ENCODE peak calls at places on chromosomes 11 and 22, in five cellular contexts. J is neuronal stem cell, Z is H9, T is IMR-90, D is mesenchymal stem cell. S is an unnamed sample.
A peak's percentile ranks its signal among the peaks of the same experiment; 100 is the strongest.

GRCh38 chr22:29030016-29030617 is 31.5 kb downstream of the C22orf31 start:
- DNase-seq in Z (no peak), J (peak; percentile 8), T (no peak), D (peak; percentile 43), S (peak; percentile 91)

GRCh38 chr11:64447717-64448598 is 89.0 kb downstream of the RPS6KA4 start:
- DNase-seq in J (no peak), D (peak; percentile 57), Z (peak; percentile 8), T (peak; percentile 7), S (peak; percentile 15)

GRCh38 chr22:19820880-19821522 is 33.7 kb downstream of the GNB1L start:
- DNase-seq in T (no peak), Z (peak; percentile 39), D (no peak), J (no peak), S (no peak)

GRCh38 chr11:66318576-66318970 is 1.7 kb upstream of the CD248 start:
- DNase-seq in D (no peak), J (no peak), Z (no peak), T (no peak), S (no peak)

GRCh38 chr11:18775492-18776292 is 15.9 kb downstream of the PTPN5 start:
- DNase-seq in Z (peak; percentile 82), J (peak; percentile 75), D (peak; percentile 44), T (peak; percentile 31), S (peak; percentile 79)

GRCh38 chr11:6096417-6096816 is 11.1 kb upstream of the OR56B4 start:
- DNase-seq in D (peak; percentile 59), J (no peak), Z (no peak), T (peak; percentile 11), S (no peak)

GRCh38 chr22:46931414-46931813 is 169.0 kb downstream of the TBC1D22A start:
- DNase-seq in D (peak; percentile 35), J (no peak), Z (no peak), T (no peak), S (peak; percentile 59)

GRCh38 chr11:117945047-117945820 is 16.0 kb upstream of the TMPRSS13 start:
- DNase-seq in J (no peak), T (no peak), Z (no peak), D (no peak), S (peak; percentile 53)

GRCh38 chr11:78350646-78351165 is 66.9 kb downstream of the GAB2 start:
- DNase-seq in T (peak; percentile 47), J (no peak), D (peak; percentile 47), Z (no peak), S (no peak)

GRCh38 chr11:78349614-78350013 is 68.0 kb downstream of the GAB2 start:
- DNase-seq in J (no peak), Z (no peak), T (peak; percentile 31), D (no peak), S (no peak)

GRCh38 chr11:78351979-78352731 is 65.5 kb downstream of the GAB2 start:
- DNase-seq in T (no peak), J (no peak), D (peak; percentile 56), Z (no peak), S (peak; percentile 96)

GRCh38 chr11:78350101-78350645 is 67.4 kb downstream of the GAB2 start:
- DNase-seq in D (peak; percentile 52), T (peak; percentile 55), J (no peak), Z (no peak), S (peak; percentile 64)

DNA sequence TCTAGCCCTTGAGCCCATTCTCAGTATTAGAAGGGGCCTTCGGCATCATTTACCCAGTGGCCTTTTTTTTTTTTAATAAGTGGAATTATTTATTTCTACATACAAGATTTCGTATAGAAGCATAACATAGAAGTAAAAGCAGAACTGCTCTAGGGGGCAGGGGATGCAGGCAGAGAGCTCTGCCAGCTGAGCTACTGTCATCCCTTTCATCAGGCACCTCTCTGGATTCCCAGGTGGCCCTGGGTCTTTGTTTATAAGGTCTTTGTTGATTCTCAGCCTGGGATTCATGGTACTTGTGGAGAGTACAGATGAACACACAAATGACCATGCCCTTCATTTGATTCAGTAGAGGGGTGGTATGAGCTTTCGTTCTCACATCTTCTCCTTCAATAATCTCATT is 66.4 kb downstream of the GAB2 start:
- DNase-seq in J (no peak), D (no peak), T (no peak), Z (no peak), S (no peak)
- H2BK120ac ChIP-seq in J (no peak overlapping the region), D (peak overlapping the region; percentile 79), T (peak overlapping the region; percentile 3), Z (no peak overlapping the region), S (peak overlapping the region; percentile 94)

DNA sequence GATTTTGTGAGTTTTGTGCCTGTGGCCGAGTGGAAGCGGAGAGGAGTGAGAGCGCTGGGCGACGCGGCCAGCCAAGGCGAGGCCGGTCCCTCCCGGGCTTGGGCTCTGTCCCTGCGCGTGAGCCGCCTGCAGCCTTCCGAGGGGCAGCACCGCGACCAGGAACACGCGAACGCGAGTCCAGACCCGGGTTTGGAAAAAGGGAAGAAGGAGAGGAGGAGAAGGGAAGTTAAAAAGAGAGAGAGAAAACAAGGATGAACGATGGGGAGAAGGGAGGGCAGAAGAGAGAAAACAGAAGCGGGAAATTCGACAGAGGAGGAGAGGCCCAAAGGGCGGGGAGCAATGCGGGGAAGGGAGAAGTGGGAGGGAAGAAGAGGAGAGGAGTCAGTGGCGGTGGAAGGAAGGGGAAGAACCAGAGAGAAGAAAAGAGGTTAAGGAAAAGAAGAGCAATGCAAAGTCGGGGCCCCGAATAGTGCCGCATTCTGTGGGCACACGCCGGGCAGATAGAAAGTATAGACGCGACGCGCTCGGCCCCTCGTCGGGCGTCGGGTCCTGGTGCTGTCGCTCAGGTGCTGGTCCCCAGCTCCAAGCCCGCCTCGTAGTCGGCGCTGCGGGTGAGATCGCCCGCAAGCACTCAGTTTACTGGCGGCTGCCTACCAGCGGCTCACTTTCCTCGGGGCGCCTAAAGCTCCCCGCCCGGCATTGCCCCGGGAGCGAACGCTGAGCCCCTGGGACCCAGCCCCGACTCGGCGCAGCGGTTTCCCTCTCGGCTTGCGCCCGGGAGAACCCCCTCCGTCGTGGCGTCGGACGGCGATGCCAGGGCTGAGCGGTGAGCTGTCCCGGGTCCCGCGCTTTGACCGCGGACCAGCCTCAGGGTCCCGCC is 2.8 kb upstream of the BARX2 start:
- DNase-seq in J (peak; percentile 31), D (peak; percentile 6), T (no peak), Z (peak; percentile 61), S (peak; percentile 25)
- H2BK120ac ChIP-seq in J (no peak overlapping the region), D (no peak overlapping the region), T (no peak overlapping the region), Z (no peak overlapping the region), S (no peak overlapping the region)

GRCh38 chr22:49400136-49400865 is 427.4 kb downstream of the BRD1 start:
- DNase-seq in T (no peak), Z (peak; percentile 18), D (no peak), J (no peak), S (no peak)

GRCh38 chr22:49396817-49397216 is 430.9 kb downstream of the BRD1 start:
- DNase-seq in D (no peak), J (no peak), Z (no peak), T (no peak), S (peak; percentile 47)

GRCh38 chr22:49395617-49396016 is 432.1 kb downstream of the BRD1 start:
- DNase-seq in T (no peak), D (no peak), J (no peak), Z (peak; percentile 12), S (no peak)

GRCh38 chr22:49398646-49399045 is 429.0 kb downstream of the BRD1 start:
- DNase-seq in D (no peak), J (no peak), T (no peak), Z (peak; percentile 26), S (no peak)

DNA sequence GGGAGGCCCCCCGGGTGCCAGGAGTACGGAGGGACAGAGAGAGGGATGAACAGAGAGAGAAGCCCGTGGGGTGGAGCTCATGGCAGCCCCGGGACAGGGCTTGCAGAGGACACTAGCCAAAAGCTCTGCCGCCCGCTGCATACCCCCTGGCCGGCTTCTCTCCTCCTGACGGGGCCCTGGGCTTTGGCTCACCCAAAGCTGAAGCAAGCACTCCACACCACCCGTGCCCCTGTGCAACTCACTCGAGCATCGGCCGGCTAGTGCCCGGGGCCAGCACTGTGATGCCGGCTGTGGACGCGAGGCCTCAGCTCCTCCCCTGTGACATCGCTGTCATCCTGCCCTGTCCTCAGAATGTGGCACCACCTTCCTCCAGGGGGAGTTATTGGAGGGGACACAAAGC is 429.6 kb downstream of the BRD1 start:
- DNase-seq in D (no peak), T (no peak), J (no peak), Z (peak; percentile 28), S (peak; percentile 25)
- H2BK120ac ChIP-seq in D (no peak overlapping the region), T (no peak overlapping the region), J (no peak overlapping the region), Z (no peak overlapping the region), S (no peak overlapping the region)

GRCh38 chr22:17919276-17920144 is 104.9 kb downstream of the MICAL3 start:
- DNase-seq in Z (peak; percentile 57), J (no peak), T (no peak), D (peak; percentile 21), S (peak; percentile 48)

GRCh38 chr22:17922925-17923898 is 101.1 kb downstream of the MICAL3 start:
- DNase-seq in D (peak; percentile 66), T (peak; percentile 89), Z (no peak), J (no peak), S (no peak)

GRCh38 chr22:17920145-17920605 is 104.2 kb downstream of the MICAL3 start:
- DNase-seq in T (peak; percentile 62), D (peak; percentile 71), Z (peak; percentile 68), J (no peak), S (peak; percentile 92)

GRCh38 chr22:17921871-17922821 is 102.2 kb downstream of the MICAL3 start:
- DNase-seq in T (no peak), Z (peak; percentile 95), J (no peak), D (no peak), S (peak; percentile 95)

GRCh38 chr22:17920992-17921650 is 103.2 kb downstream of the MICAL3 start:
- DNase-seq in Z (no peak), D (no peak), T (no peak), J (no peak), S (peak; percentile 54)
- H2BK120ac ChIP-seq in Z (no peak overlapping the region), D (no peak overlapping the region), T (no peak overlapping the region), J (no peak overlapping the region), S (peak overlapping the region; percentile 69)

GRCh38 chr11:68710445-68710844 is 26.1 kb downstream of the GAL start:
- DNase-seq in Z (no peak), J (peak; percentile 41), T (no peak), D (no peak), S (no peak)

GRCh38 chr11:68707527-68707926 is 23.2 kb downstream of the GAL start:
- DNase-seq in J (no peak), Z (no peak), D (no peak), T (no peak), S (no peak)

GRCh38 chr11:68706237-68706636 is 21.9 kb downstream of the GAL start:
- DNase-seq in T (no peak), D (no peak), Z (no peak), J (no peak), S (no peak)

GRCh38 chr11:68711114-68711513 is 26.8 kb downstream of the GAL start:
- DNase-seq in J (no peak), D (no peak), T (no peak), Z (no peak), S (no peak)

DNA sequence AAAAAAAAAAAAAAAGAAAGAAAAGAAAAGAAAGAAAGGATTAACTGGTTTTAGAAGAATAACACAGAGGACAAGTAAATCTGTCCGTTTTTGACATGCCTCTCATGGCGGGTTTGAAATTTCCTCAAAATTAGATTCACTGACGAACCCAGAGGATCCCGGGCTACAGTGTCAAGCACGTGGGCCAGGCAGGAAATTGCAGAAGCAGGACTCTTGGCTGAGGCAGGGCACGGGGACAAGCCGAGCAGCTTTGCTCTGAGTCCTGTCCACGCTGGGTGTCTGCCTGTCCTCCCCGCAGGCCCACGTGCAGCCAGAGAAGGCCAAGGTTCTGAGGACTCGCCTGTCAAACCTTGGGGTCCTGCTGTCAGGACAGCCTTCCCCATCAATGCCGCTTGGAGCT is 24.7 kb downstream of the GAL start:
- DNase-seq in Z (no peak), D (no peak), T (no peak), J (no peak), S (no peak)
- H2BK120ac ChIP-seq in Z (no peak overlapping the region), D (no peak overlapping the region), T (no peak overlapping the region), J (no peak overlapping the region), S (no peak overlapping the region)